ENCODE peak calls at places on chromosomes 7 and 10, in seven cellular contexts. One of them, this sample, is unnamed.

GRCh38 chr7:133837248-133837647 is 289.9 kb upstream of the LRGUK start:
- DNase-seq in Panc1: no peak
- DNase-seq in K562: no peak
- DNase-seq in HepG2: no peak
- DNase-seq in SK-N-SH: peak; percentile 57
- DNase-seq in GM12878: no peak
- DNase-seq in H1: no peak
- DNase-seq in this sample: no peak

GRCh38 chr7:82677064-82677463 is 233.5 kb upstream of the CACNA2D1 start:
- DNase-seq in Panc1: no peak
- DNase-seq in SK-N-SH: peak; percentile 34
- DNase-seq in K562: no peak
- DNase-seq in HepG2: no peak
- DNase-seq in H1: no peak
- DNase-seq in GM12878: no peak
- DNase-seq in this sample: no peak

GRCh38 chr7:47231081-47231480 is 350.8 kb downstream of the TNS3 start:
- DNase-seq in H1: no peak
- DNase-seq in SK-N-SH: no peak
- DNase-seq in Panc1: no peak
- DNase-seq in K562: no peak
- DNase-seq in GM12878: no peak
- DNase-seq in HepG2: no peak
- DNase-seq in this sample: no peak

GRCh38 chr7:108533712-108534111 is 7.8 kb upstream of the PNPLA8 start:
- DNase-seq in GM12878: no peak
- DNase-seq in HepG2: no peak
- DNase-seq in H1: no peak
- DNase-seq in K562: no peak
- DNase-seq in SK-N-SH: no peak
- DNase-seq in Panc1: no peak
- DNase-seq in this sample: no peak

GRCh38 chr10:66586073-66586472 is 339.8 kb upstream of the LRRTM3 start:
- DNase-seq in H1: no peak
- DNase-seq in Panc1: no peak
- DNase-seq in SK-N-SH: no peak
- DNase-seq in GM12878: no peak
- DNase-seq in K562: no peak
- DNase-seq in HepG2: no peak
- DNase-seq in this sample: no peak

GRCh38 chr7:158110661-158111555 is 476.7 kb downstream of the PTPRN2 start:
- DNase-seq in GM12878: no peak
- DNase-seq in SK-N-SH: peak; percentile 80
- DNase-seq in HepG2: peak; percentile 40
- DNase-seq in H1: no peak
- DNase-seq in K562: no peak
- DNase-seq in Panc1: no peak
- DNase-seq in this sample: no peak

GRCh38 chr7:45267262-45267661 is 109.7 kb downstream of the RAMP3 start:
- DNase-seq in GM12878: no peak
- DNase-seq in HepG2: no peak
- DNase-seq in K562: no peak
- DNase-seq in Panc1: no peak
- DNase-seq in H1: no peak
- DNase-seq in SK-N-SH: no peak
- DNase-seq in this sample: no peak

GRCh38 chr10:24272374-24272773 is 63.4 kb downstream of the KIAA1217 start:
- DNase-seq in HepG2: peak; percentile 6
- DNase-seq in Panc1: no peak
- DNase-seq in K562: no peak
- DNase-seq in H1: no peak
- DNase-seq in SK-N-SH: no peak
- DNase-seq in GM12878: no peak
- DNase-seq in this sample: no peak

GRCh38 chr10:15725603-15726002 is 5.9 kb upstream of the ITGA8 start:
- DNase-seq in H1: no peak
- DNase-seq in K562: peak; percentile 55
- DNase-seq in HepG2: peak; percentile 39
- DNase-seq in GM12878: no peak
- DNase-seq in SK-N-SH: peak; percentile 60
- DNase-seq in Panc1: no peak
- DNase-seq in this sample: peak; percentile 27

GRCh38 chr10:70119623-70120022 is 13.0 kb downstream of the AIFM2 start:
- DNase-seq in H1: no peak
- DNase-seq in HepG2: no peak
- DNase-seq in SK-N-SH: no peak
- DNase-seq in K562: no peak
- DNase-seq in Panc1: no peak
- DNase-seq in GM12878: no peak
- DNase-seq in this sample: no peak
- TF ChIP-seq SIN3A in H1: no peak
- TF ChIP-seq SIN3A in HepG2: no peak
- TF ChIP-seq SIN3A in SK-N-SH: no peak
- TF ChIP-seq SIN3A in K562: no peak
- TF ChIP-seq SIN3A in Panc1: no peak
- TF ChIP-seq SIN3A in GM12878: no peak
- TF ChIP-seq SIN3A in this sample: no peak

GRCh38 chr10:78597791-78598555 is 470.8 kb upstream of the ZMIZ1 start:
- DNase-seq in GM12878: no peak
- DNase-seq in SK-N-SH: no peak
- DNase-seq in H1: no peak
- DNase-seq in HepG2: no peak
- DNase-seq in Panc1: no peak
- DNase-seq in K562: no peak
- DNase-seq in this sample: no peak
- TF ChIP-seq SIN3A in GM12878: no peak
- TF ChIP-seq SIN3A in SK-N-SH: no peak
- TF ChIP-seq SIN3A in H1: no peak
- TF ChIP-seq SIN3A in HepG2: no peak
- TF ChIP-seq SIN3A in Panc1: no peak
- TF ChIP-seq SIN3A in K562: no peak
- TF ChIP-seq SIN3A in this sample: no peak

DNA sequence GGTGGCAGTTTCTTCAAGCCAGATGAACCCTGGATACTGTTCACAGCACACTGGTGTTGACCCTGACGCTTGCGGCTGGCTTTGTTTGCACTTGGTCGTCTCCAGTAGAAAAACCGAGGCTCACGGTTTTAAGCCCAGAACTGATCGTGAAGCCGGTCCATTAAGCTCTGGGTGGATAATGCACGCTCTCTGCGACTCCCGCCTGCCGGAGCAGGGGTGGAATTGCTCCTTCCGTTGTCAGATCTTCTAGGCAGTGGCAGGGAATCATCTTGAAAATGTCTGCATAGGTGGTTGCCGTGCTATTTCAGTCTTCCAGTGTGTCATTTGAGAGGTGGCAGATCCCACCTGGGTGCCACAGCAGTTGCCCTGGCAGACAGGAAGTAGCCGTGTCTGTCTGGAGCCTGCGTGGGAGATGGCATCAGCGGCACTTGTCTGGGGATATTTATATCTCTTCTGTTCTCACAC is 35.9 kb upstream of the AP5Z1 start:
- DNase-seq in H1: no peak
- DNase-seq in GM12878: no peak
- DNase-seq in HepG2: peak; percentile 84
- DNase-seq in K562: peak; percentile 58
- DNase-seq in Panc1: no peak
- DNase-seq in SK-N-SH: peak; percentile 77
- DNase-seq in this sample: no peak
- TF ChIP-seq SIN3A in H1: no peak
- TF ChIP-seq SIN3A in GM12878: no peak
- TF ChIP-seq SIN3A in HepG2: no peak
- TF ChIP-seq SIN3A in K562: no peak
- TF ChIP-seq SIN3A in Panc1: no peak
- TF ChIP-seq SIN3A in SK-N-SH: no peak
- TF ChIP-seq SIN3A in this sample: no peak

DNA sequence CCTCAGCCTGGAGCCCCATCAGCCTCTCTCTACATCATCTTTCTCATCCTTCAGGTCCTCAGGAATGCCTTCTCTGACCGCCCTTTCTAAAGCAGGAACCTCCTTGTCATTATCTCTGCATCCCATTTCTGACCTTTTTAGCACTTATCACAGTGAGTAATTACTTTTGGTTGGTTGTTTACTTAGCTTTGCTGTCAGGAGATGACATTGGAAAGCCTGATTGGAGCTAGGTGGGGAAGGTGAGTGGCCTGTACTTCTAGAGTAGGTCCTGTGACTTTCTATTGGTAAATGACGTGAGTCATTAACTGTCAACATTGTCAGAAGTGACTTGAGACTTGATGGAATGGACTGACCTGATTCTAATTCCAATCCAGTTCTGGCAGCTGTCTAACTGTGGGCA is 9.3 kb upstream of the SLC25A13 start:
- DNase-seq in SK-N-SH: no peak
- DNase-seq in Panc1: peak; percentile 38
- DNase-seq in HepG2: peak; percentile 69
- DNase-seq in H1: no peak
- DNase-seq in K562: no peak
- DNase-seq in GM12878: no peak
- DNase-seq in this sample: no peak
- TF ChIP-seq SIN3A in SK-N-SH: no peak
- TF ChIP-seq SIN3A in Panc1: no peak
- TF ChIP-seq SIN3A in HepG2: no peak
- TF ChIP-seq SIN3A in H1: no peak
- TF ChIP-seq SIN3A in K562: no peak
- TF ChIP-seq SIN3A in GM12878: no peak
- TF ChIP-seq SIN3A in this sample: no peak

GRCh38 chr7:24494832-24495231 is 78.4 kb upstream of the PALS2 start:
- DNase-seq in K562: no peak
- DNase-seq in GM12878: no peak
- DNase-seq in SK-N-SH: no peak
- DNase-seq in HepG2: no peak
- DNase-seq in H1: no peak
- DNase-seq in Panc1: no peak
- DNase-seq in this sample: no peak

GRCh38 chr7:24500599-24501451 is 72.4 kb upstream of the PALS2 start:
- DNase-seq in HepG2: no peak
- DNase-seq in K562: no peak
- DNase-seq in GM12878: no peak
- DNase-seq in Panc1: no peak
- DNase-seq in SK-N-SH: no peak
- DNase-seq in H1: no peak
- DNase-seq in this sample: no peak

GRCh38 chr7:24501452-24502134 is 71.7 kb upstream of the PALS2 start:
- DNase-seq in Panc1: no peak
- DNase-seq in HepG2: no peak
- DNase-seq in H1: no peak
- DNase-seq in K562: no peak
- DNase-seq in GM12878: no peak
- DNase-seq in SK-N-SH: no peak
- DNase-seq in this sample: no peak

GRCh38 chr7:24496031-24496430 is 77.2 kb upstream of the PALS2 start:
- DNase-seq in SK-N-SH: no peak
- DNase-seq in GM12878: no peak
- DNase-seq in Panc1: no peak
- DNase-seq in H1: no peak
- DNase-seq in HepG2: no peak
- DNase-seq in K562: no peak
- DNase-seq in this sample: no peak

GRCh38 chr7:24498439-24498838 is 74.8 kb upstream of the PALS2 start:
- DNase-seq in HepG2: no peak
- DNase-seq in Panc1: no peak
- DNase-seq in GM12878: no peak
- DNase-seq in H1: no peak
- DNase-seq in K562: no peak
- DNase-seq in SK-N-SH: no peak
- DNase-seq in this sample: no peak
- TF ChIP-seq SIN3A in HepG2: no peak
- TF ChIP-seq SIN3A in Panc1: no peak
- TF ChIP-seq SIN3A in GM12878: no peak
- TF ChIP-seq SIN3A in H1: no peak
- TF ChIP-seq SIN3A in K562: no peak
- TF ChIP-seq SIN3A in SK-N-SH: no peak
- TF ChIP-seq SIN3A in this sample: no peak

DNA sequence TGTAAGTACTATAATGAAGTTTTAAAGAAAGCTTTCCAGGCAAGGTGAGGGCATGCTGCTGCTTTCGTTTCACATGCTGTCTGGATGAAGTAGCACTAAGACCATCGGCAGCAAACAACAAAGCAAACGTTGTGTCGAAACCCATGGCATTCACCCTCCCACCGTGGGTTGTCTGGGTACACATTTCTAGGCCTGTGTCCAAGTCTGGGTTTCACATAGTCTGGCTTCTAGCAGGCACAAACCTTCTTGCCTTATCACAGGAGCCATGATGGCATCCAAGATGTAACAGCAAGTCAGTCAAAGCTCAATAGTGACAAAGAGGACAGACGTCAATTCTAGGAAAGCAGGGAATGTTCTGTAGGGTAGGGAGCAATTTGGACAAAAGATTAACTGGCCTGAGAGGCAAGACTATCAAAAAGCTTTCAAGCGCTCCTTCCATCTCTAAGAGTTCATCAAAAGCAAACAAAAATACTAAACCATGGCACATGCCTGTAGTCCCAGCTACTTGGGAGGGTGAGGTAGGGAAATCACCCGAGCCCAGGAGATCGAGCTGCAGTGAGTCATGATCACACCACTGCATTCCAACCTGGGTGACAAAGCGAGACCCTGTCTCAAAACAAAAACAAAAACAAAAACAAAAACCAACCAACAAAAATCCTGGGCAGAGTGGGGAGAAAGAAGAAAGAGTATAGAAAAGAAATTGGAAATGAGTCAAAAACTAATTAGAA is 42.7 kb downstream of the PAXIP1 start:
- DNase-seq in GM12878: no peak
- DNase-seq in SK-N-SH: no peak
- DNase-seq in Panc1: peak; percentile 53
- DNase-seq in H1: no peak
- DNase-seq in HepG2: peak; percentile 36
- DNase-seq in K562: no peak
- DNase-seq in this sample: no peak
- TF ChIP-seq SIN3A in GM12878: no peak
- TF ChIP-seq SIN3A in SK-N-SH: no peak
- TF ChIP-seq SIN3A in Panc1: no peak
- TF ChIP-seq SIN3A in H1: no peak
- TF ChIP-seq SIN3A in HepG2: no peak
- TF ChIP-seq SIN3A in K562: no peak
- TF ChIP-seq SIN3A in this sample: no peak

GRCh38 chr7:77600952-77601351 is 63.9 kb downstream of the PTPN12 start:
- DNase-seq in HepG2: no peak
- DNase-seq in H1: no peak
- DNase-seq in Panc1: no peak
- DNase-seq in GM12878: no peak
- DNase-seq in K562: no peak
- DNase-seq in SK-N-SH: no peak
- DNase-seq in this sample: no peak

GRCh38 chr7:77606561-77606960 is 69.5 kb downstream of the PTPN12 start:
- DNase-seq in GM12878: no peak
- DNase-seq in HepG2: no peak
- DNase-seq in H1: no peak
- DNase-seq in Panc1: no peak
- DNase-seq in SK-N-SH: no peak
- DNase-seq in K562: no peak
- DNase-seq in this sample: no peak
- TF ChIP-seq SIN3A in GM12878: no peak
- TF ChIP-seq SIN3A in HepG2: no peak
- TF ChIP-seq SIN3A in H1: no peak
- TF ChIP-seq SIN3A in Panc1: no peak
- TF ChIP-seq SIN3A in SK-N-SH: no peak
- TF ChIP-seq SIN3A in K562: no peak
- TF ChIP-seq SIN3A in this sample: no peak